ENCODE peak calls at places on chromosomes 6 and 20, in ten cellular contexts. X is activated T-cell treated with anti-CD3 and anti-CD28 coated beads, Interleukin-2, amount 50 U/mL, for 24 hours; L is NCI-H1436; C is endothelial cell; R is epithelial cell of prostate; O is AG08396; K is activated CD4-positive, alpha-beta T cell treated with anti-CD3 and anti-CD28 coated beads for 24 hours; I is RWPE1; F is HAP-1; Y is activated naive CD8-positive, alpha-beta T cell treated with anti-CD3 and anti-CD28 coated beads for 36 hours. S is an unnamed sample.

GRCh38 chr20:37693629-37694626 is at the start of gene CTNNBL1:
- DNase-seq in O (peak; percentile 95), Y (peak; percentile 95), F (peak; percentile 92), K (peak; percentile 95), X (peak; percentile 96), C (peak; percentile 98), I (peak; percentile 99), R (peak; percentile 76), L (peak; percentile 97), S (peak; percentile 95)

GRCh38 chr6:137625100-137625661 is 131.0 kb upstream of the OLIG3 start:
- DNase-seq in Y (no peak), O (no peak), F (no peak), X (no peak), L (no peak), C (no peak), K (no peak), R (no peak), I (no peak), S (no peak)

GRCh38 chr6:84018453-84019061 is 15.0 kb upstream of the MRAP2 start:
- DNase-seq in F (no peak), L (no peak), K (no peak), C (no peak), X (no peak), I (no peak), Y (no peak), R (no peak), O (no peak), S (no peak)

GRCh38 chr6:74733830-74734591 is 471.8 kb downstream of the COL12A1 start:
- DNase-seq in O (no peak), C (no peak), F (no peak), X (no peak), R (no peak), Y (no peak), I (no peak), L (no peak), K (no peak), S (no peak)

GRCh38 chr6:2448826-2449571 is 203.6 kb upstream of the GMDS start:
- DNase-seq in Y (peak; percentile 12), K (no peak), O (peak; percentile 70), X (no peak), R (no peak), I (peak; percentile 68), F (peak; percentile 74), C (peak; percentile 37), L (peak; percentile 54), S (peak; percentile 73)

GRCh38 chr6:148611213-148611612 is 135.6 kb upstream of the UST start:
- DNase-seq in C (no peak), Y (no peak), I (peak; percentile 8), F (no peak), K (no peak), R (peak; percentile 33), X (no peak), L (no peak), O (peak; percentile 29), S (no peak)

GRCh38 chr6:134061440-134061839 is 9.0 kb upstream of the SLC2A12 start:
- DNase-seq in I (no peak), K (no peak), Y (no peak), F (no peak), R (no peak), X (no peak), C (no peak), L (no peak), O (no peak), S (no peak)

GRCh38 chr6:181049-181654 is 111.1 kb upstream of the DUSP22 start:
- DNase-seq in F (no peak), Y (no peak), L (no peak), O (no peak), X (no peak), C (no peak), I (no peak), R (no peak), K (no peak), S (peak; percentile 71)

GRCh38 chr6:30075094-30075986 is at the start of gene RNF39:
- DNase-seq in F (no peak), R (peak; percentile 41), X (no peak), O (no peak), C (no peak), K (no peak), L (no peak), Y (no peak), I (peak; percentile 74), S (peak; percentile 44)

GRCh38 chr6:65259080-65259479 is 447.9 kb downstream of the EYS start:
- DNase-seq in X (no peak), R (no peak), L (no peak), Y (no peak), C (no peak), I (peak; percentile 38), O (peak; percentile 12), K (no peak), F (peak; percentile 10), S (no peak)

GRCh38 chr20:24581443-24582170 is 112.2 kb downstream of the SYNDIG1 start:
- DNase-seq in F (no peak), I (no peak), L (no peak), Y (no peak), C (no peak), R (no peak), K (no peak), X (no peak), O (no peak), S (no peak)

GRCh38 chr6:128336436-128337095 is 183.8 kb downstream of the PTPRK start:
- DNase-seq in L (no peak), R (no peak), F (no peak), Y (no peak), O (no peak), X (no peak), K (no peak), I (no peak), C (no peak), S (no peak)

GRCh38 chr6:156701961-156702360 is 75.2 kb upstream of the ARID1B start:
- DNase-seq in X (no peak), Y (no peak), L (no peak), K (no peak), R (no peak), O (no peak), F (no peak), C (no peak), I (no peak), S (no peak)

GRCh38 chr20:39338977-39339376 is 376.8 kb downstream of the DHX35 start:
- DNase-seq in K (no peak), I (no peak), Y (no peak), O (no peak), C (no peak), L (no peak), R (no peak), F (no peak), X (no peak), S (peak; percentile 20)

GRCh38 chr20:45406260-45407066 is 1.6 kb upstream of the DBNDD2 start:
- DNase-seq in X (peak; percentile 69), F (peak; percentile 56), C (peak; percentile 28), R (no peak), K (peak; percentile 40), Y (peak; percentile 64), I (peak; percentile 77), L (peak; percentile 44), O (peak; percentile 70), S (peak; percentile 64)

GRCh38 chr6:24743265-24743943 is 24.4 kb upstream of the C6orf62 start:
- DNase-seq in F (no peak), L (no peak), O (peak; percentile 78), Y (peak; percentile 46), K (no peak), X (no peak), I (peak; percentile 93), R (peak; percentile 91), C (no peak), S (peak; percentile 41)

GRCh38 chr6:54846857-54847721 is 518 bp downstream of the FAM83B start:
- DNase-seq in C (peak; percentile 46), I (peak; percentile 24), X (no peak), L (no peak), O (no peak), F (no peak), R (peak; percentile 14), Y (no peak), K (no peak), S (no peak)

GRCh38 chr20:50704971-50705370 is 13.6 kb upstream of the RIPOR3 start:
- DNase-seq in L (no peak), F (no peak), X (no peak), C (no peak), I (no peak), Y (no peak), K (no peak), O (peak; percentile 38), R (no peak), S (no peak)

GRCh38 chr6:71602385-71602949 is 283.9 kb upstream of the RIMS1 start:
- DNase-seq in R (peak; percentile 69), I (peak; percentile 85), K (no peak), X (no peak), L (no peak), F (no peak), Y (no peak), O (peak; percentile 31), C (no peak), S (no peak)

GRCh38 chr6:31057426-31058003 is 47.2 kb downstream of the MUC22 start:
- DNase-seq in O (peak; percentile 38), I (peak; percentile 59), C (no peak), X (no peak), Y (no peak), K (no peak), R (no peak), F (no peak), L (no peak), S (no peak)

GRCh38 chr6:30364591-30364990 is 19.6 kb downstream of the RPP21 start:
- DNase-seq in K (no peak), X (no peak), O (no peak), C (no peak), I (no peak), R (no peak), L (no peak), Y (no peak), F (no peak), S (no peak)

GRCh38 chr6:155418017-155418749 is 37.5 kb downstream of the NOX3 start:
- DNase-seq in O (peak; percentile 13), X (peak; percentile 73), I (peak; percentile 67), R (peak; percentile 10), C (no peak), Y (peak; percentile 61), K (peak; percentile 47), F (no peak), L (peak; percentile 74), S (peak; percentile 59)

GRCh38 chr6:166032366-166033171 is 135.1 kb downstream of the TBXT start:
- DNase-seq in O (peak; percentile 42), L (no peak), X (no peak), I (no peak), R (no peak), C (no peak), F (no peak), K (no peak), Y (no peak), S (no peak)

GRCh38 chr20:36311854-36312723 is 6.0 kb downstream of the DLGAP4 start:
- DNase-seq in K (no peak), Y (no peak), R (no peak), F (no peak), X (no peak), L (no peak), C (no peak), I (no peak), O (peak; percentile 23), S (no peak)

GRCh38 chr6:70673601-70674000 is 5.9 kb downstream of the SMAP1 start:
- DNase-seq in O (peak; percentile 50), X (no peak), K (no peak), L (no peak), C (no peak), I (no peak), F (no peak), R (no peak), Y (no peak), S (no peak)

GRCh38 chr6:32964776-32965175 is 3.6 kb upstream of the BRD2 start:
- DNase-seq in K (no peak), O (no peak), Y (no peak), L (no peak), C (no peak), R (no peak), X (no peak), F (no peak), I (no peak), S (no peak)